ENCODE peak calls at places on chromosomes 12 and 14, in nine cellular contexts. S, V, P, H, W, E, R, G and A are unnamed samples.

GRCh38 chr12:68235576-68235975 is 10.0 kb upstream of the IL26 start:
- DNase-seq in S (no peak), R (no peak), G (no peak), E (no peak), H (peak), P (no peak), W (no peak), V (peak), A (no peak)

GRCh38 chr12:47652491-47653234 is 53.2 kb downstream of the RPAP3 start:
- DNase-seq in G (no peak), H (peak), V (no peak), P (no peak), R (no peak), W (no peak), E (no peak), S (no peak), A (no peak)

GRCh38 chr14:47392351-47392750 is 283.1 kb downstream of the MDGA2 start:
- DNase-seq in E (no peak), S (no peak), V (no peak), P (no peak), R (no peak), W (no peak), H (no peak), G (no peak), A (no peak)

GRCh38 chr12:131832393-131833231 is 4.4 kb downstream of the MMP17 start:
- DNase-seq in E (no peak), S (peak), R (no peak), W (peak), H (peak), G (peak), P (peak), V (peak), A (no peak)

GRCh38 chr14:85516239-85517112 is 13.5 kb upstream of the FLRT2 start:
- DNase-seq in G (no peak), H (peak), V (peak), E (no peak), P (no peak), S (peak), W (no peak), R (peak), A (no peak)

GRCh38 chr14:104659146-104659545 is 30.3 kb upstream of the INF2 start:
- DNase-seq in P (no peak), H (no peak), R (no peak), S (no peak), V (no peak), E (no peak), G (no peak), W (no peak), A (no peak)

GRCh38 chr12:93336344-93336743 is 41.4 kb upstream of the NUDT4 start:
- DNase-seq in G (no peak), E (no peak), W (no peak), P (no peak), R (peak), S (no peak), H (no peak), V (peak), A (no peak)

GRCh38 chr12:116508145-116509121 is 50.7 kb upstream of the MAP1LC3B2 start:
- DNase-seq in W (no peak), H (peak), P (no peak), E (no peak), R (peak), V (peak), S (peak), G (no peak), A (no peak)

GRCh38 chr14:61223552-61223951 is 57.6 kb downstream of the TMEM30B start:
- DNase-seq in H (no peak), R (no peak), V (no peak), P (no peak), W (no peak), S (no peak), E (no peak), G (no peak), A (no peak)

GRCh38 chr12:28987538-28988383 is 161.3 kb upstream of the FAR2 start:
- DNase-seq in V (peak), W (no peak), R (no peak), G (no peak), E (no peak), S (no peak), H (no peak), P (no peak), A (no peak)

GRCh38 chr12:107106241-107107025 is 13.1 kb upstream of the CRY1 start:
- DNase-seq in S (no peak), V (no peak), W (no peak), E (no peak), G (no peak), P (no peak), H (no peak), R (no peak), A (no peak)

GRCh38 chr14:53048631-53049030 is 97.8 kb upstream of the FERMT2 start:
- DNase-seq in S (peak), W (no peak), H (peak), P (no peak), E (no peak), V (no peak), G (no peak), R (no peak), A (no peak)

GRCh38 chr12:50057000-50057841 is at the start of gene ASIC1:
- DNase-seq in S (peak), R (peak), H (peak), V (peak), G (no peak), E (peak), P (peak), W (peak), A (peak)

GRCh38 chr14:102692334-102692733 is 84.9 kb upstream of the TRAF3 start:
- DNase-seq in G (no peak), W (no peak), V (no peak), S (no peak), P (no peak), H (peak), R (no peak), E (no peak), A (no peak)

GRCh38 chr12:18120899-18121298 is 30.9 kb upstream of the RERGL start:
- DNase-seq in R (no peak), E (no peak), P (no peak), H (no peak), W (no peak), G (no peak), V (no peak), S (no peak), A (no peak)

GRCh38 chr14:100658514-100658886 is 68.2 kb upstream of the DLK1 start:
- DNase-seq in V (no peak), P (no peak), W (no peak), R (no peak), S (no peak), G (peak), H (no peak), E (no peak), A (no peak)

GRCh38 chr14:81371802-81372201 is 28.3 kb downstream of the STON2 start:
- DNase-seq in R (no peak), E (no peak), H (no peak), S (no peak), W (no peak), G (no peak), V (no peak), P (no peak), A (no peak)

GRCh38 chr12:12432373-12432772 is 75.5 kb downstream of the BORCS5 start:
- DNase-seq in R (no peak), S (no peak), E (no peak), H (peak), G (peak), P (no peak), V (peak), W (no peak), A (no peak)

GRCh38 chr14:55133416-55133815 is 4.4 kb downstream of the LGALS3 start:
- DNase-seq in S (no peak), P (no peak), E (no peak), G (no peak), R (peak), H (peak), W (no peak), V (peak), A (no peak)

GRCh38 chr14:87944987-87945604 is 47.9 kb downstream of the GALC start:
- DNase-seq in E (no peak), S (peak), R (peak), G (peak), H (peak), P (no peak), W (no peak), V (peak), A (no peak)